ENCODE peak calls at places on chromosomes 1 and 21, in six cellular contexts. R, Y, W, T, Q and H are unnamed samples. For H3K36me3, the result is how much of the 10 kb centered on the place peaks cover.

GRCh38 chr21:34545079-34545884 is 33.3 kb upstream of the KCNE1 start:
- DNase-seq in T (peak), Q (no peak), R (peak), W (peak), Y (peak), H (peak)

GRCh38 chr21:36499578-36500471 is 19.9 kb upstream of the CLDN14 start:
- DNase-seq in W (no peak), Q (no peak), Y (no peak), T (peak), R (peak), H (no peak)

GRCh38 chr1:65949230-65949626 is 156.5 kb downstream of the PDE4B start:
- DNase-seq in W (no peak), Q (no peak), T (no peak), R (peak), Y (no peak), H (no peak)

GRCh38 chr1:88537762-88538161 is 146.3 kb upstream of the PKN2 start:
- DNase-seq in R (no peak), Y (no peak), W (no peak), Q (no peak), T (no peak), H (no peak)

GRCh38 chr1:161740871-161741270 is 8.7 kb upstream of the DUSP12 start:
- DNase-seq in W (no peak), Q (no peak), R (no peak), T (no peak), Y (peak), H (no peak)

GRCh38 chr1:243409284-243409683 is 153.4 kb downstream of the SDCCAG8 start:
- DNase-seq in Q (no peak), R (no peak), Y (no peak), W (no peak), T (no peak), H (no peak)

GRCh38 chr1:33985166-33985565 is 121.3 kb downstream of the HMGB4 start:
- DNase-seq in Y (no peak), Q (peak), W (no peak), R (no peak), T (no peak), H (no peak)

GRCh38 chr1:156004843-156005593 is 15.7 kb downstream of the SSR2 start:
- DNase-seq in R (peak), Y (no peak), Q (no peak), W (no peak), T (no peak), H (no peak)

GRCh38 chr1:97204468-97204867 is 482.9 kb downstream of the PTBP2 start:
- DNase-seq in T (no peak), Q (no peak), W (no peak), Y (no peak), R (no peak), H (no peak)

GRCh38 chr1:214707306-214708087 is 104.5 kb downstream of the CENPF start:
- DNase-seq in W (no peak), R (no peak), Y (no peak), T (no peak), Q (no peak), H (no peak)

GRCh38 chr1:3093928-3094626 is 25.1 kb downstream of the PRDM16 start:
- DNase-seq in Y (no peak), R (no peak), W (no peak), Q (no peak), T (peak), H (no peak)

GRCh38 chr1:117793396-117793795 is 136.0 kb downstream of the GDAP2 start:
- DNase-seq in Q (no peak), Y (no peak), T (no peak), R (no peak), W (no peak), H (no peak)

GRCh38 chr1:200374569-200375312 is 35.1 kb downstream of the ZNF281 start:
- DNase-seq in T (no peak), Y (peak), R (no peak), W (no peak), Q (no peak), H (no peak)

GRCh38 chr1:181033799-181034391 is at the start of gene MR1:
- DNase-seq in Q (peak), T (peak), W (peak), Y (peak), R (no peak), H (peak)

GRCh38 chr1:5436808-5437207 is 555.4 kb downstream of the NPHP4 start:
- DNase-seq in Q (no peak), T (no peak), R (no peak), Y (no peak), W (no peak), H (no peak)

GRCh38 chr1:4684142-4684541 is 29.7 kb downstream of the AJAP1 start:
- DNase-seq in R (no peak), T (no peak), Q (no peak), Y (no peak), W (no peak), H (no peak)

GRCh38 chr1:22282281-22282970 is 139.5 kb upstream of the WNT4 start:
- DNase-seq in T (no peak), R (no peak), W (no peak), Q (no peak), Y (no peak), H (no peak)

GRCh38 chr1:187032982-187033705 is 204.4 kb downstream of the PLA2G4A start:
- DNase-seq in Y (no peak), T (no peak), Q (no peak), R (no peak), W (no peak), H (peak)

GRCh38 chr1:89906088-89906487 is 85.3 kb downstream of the LRRC8D start:
- DNase-seq in Q (no peak), T (no peak), R (no peak), W (no peak), Y (no peak), H (no peak)

GRCh38 chr1:193058529-193059281 is 455 bp downstream of the UCHL5 start:
- DNase-seq in R (peak), T (peak), W (no peak), Q (peak), Y (peak), H (peak)

GRCh38 chr1:232327296-232327695 is 302.6 kb downstream of the SIPA1L2 start:
- DNase-seq in W (no peak), Y (no peak), T (no peak), R (no peak), Q (no peak), H (no peak)

GRCh38 chr1:21673277-21673780 is 4.2 kb upstream of the RAP1GAP start:
- DNase-seq in R (peak), Y (no peak), W (no peak), Q (peak), T (peak), H (no peak)

GRCh38 chr1:5937373-5937857 is 54.8 kb downstream of the NPHP4 start:
- DNase-seq in Q (no peak), R (no peak), W (no peak), Y (no peak), T (no peak), H (no peak)

GRCh38 chr1:227944931-227945890 is 2.5 kb downstream of the WNT9A start:
- DNase-seq in Y (no peak), R (no peak), Q (peak), W (no peak), T (peak), H (no peak)

GRCh38 chr21:38478782-38479181 is 19.5 kb downstream of the ERG start:
- DNase-seq in T (no peak), R (no peak), W (no peak), Q (no peak), Y (no peak), H (no peak)

GRCh38 chr21:46394819-46395152 is 63.9 kb upstream of the DIP2A start:
- DNase-seq in R (no peak), Q (no peak), T (no peak), W (no peak), Y (no peak), H (no peak)

GRCh38 chr1:38119000-38119399 is 72.4 kb upstream of the POU3F1 start:
- DNase-seq in Q (no peak), Y (no peak), T (no peak), W (no peak), R (no peak), H (no peak)

GRCh38 chr21:46610018-46610701 is 5.3 kb upstream of the S100B start:
- DNase-seq in R (no peak), T (no peak), W (no peak), Q (no peak), Y (no peak), H (no peak)

GRCh38 chr21:37764696-37765095 is 151.6 kb downstream of the KCNJ6 start:
- DNase-seq in Q (no peak), T (no peak), Y (no peak), W (no peak), R (no peak), H (no peak)

GRCh38 chr1:26210471-26210870 is 20.1 kb downstream of the CATSPER4 start:
- DNase-seq in Y (no peak), Q (no peak), W (no peak), R (no peak), T (no peak), H (no peak)

GRCh38 chr1:216464489-216464888 is 41.2 kb upstream of the USH2A start:
- DNase-seq in Y (no peak), Q (no peak), W (no peak), T (no peak), R (no peak), H (no peak)

GRCh38 chr21:31596055-31596454 is 63.4 kb upstream of the SOD1 start:
- DNase-seq in Q (no peak), W (no peak), R (no peak), T (no peak), Y (no peak), H (no peak)

GRCh38 chr1:119000371-119001180 is 12.4 kb upstream of the TBX15 start:
- DNase-seq in R (no peak), Y (no peak), T (no peak), Q (no peak), W (no peak), H (no peak)

DNA sequence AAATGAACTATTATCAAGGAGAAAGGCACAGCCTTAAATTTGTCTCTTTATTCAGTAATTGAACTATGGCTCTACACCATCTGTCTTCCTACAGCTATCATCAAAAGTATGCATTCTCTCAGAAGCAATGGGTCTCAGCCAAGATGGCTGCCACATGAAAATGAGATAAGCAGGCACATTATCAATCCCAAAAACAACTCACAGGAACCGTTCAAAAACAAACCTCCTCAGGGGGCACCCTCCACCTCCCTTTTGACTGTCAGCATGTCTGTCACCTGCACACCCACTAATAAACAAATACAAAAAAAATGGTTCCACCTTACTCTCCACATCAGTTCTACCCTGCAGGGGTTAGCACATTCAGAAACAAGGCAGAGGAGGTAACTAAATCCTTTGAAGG is 23.6 kb downstream of the KIAA0319L start:
- DNase-seq in R (no peak), Q (no peak), T (no peak), W (no peak), Y (no peak), H (no peak)
- TF ChIP-seq CTCF in R (no peak), Q (no peak), T (no peak), W (no peak), Y (no peak), H (no peak)

GRCh38 chr1:148388260-148389026 is 94.7 kb downstream of the PPIAL4G start:
- DNase-seq in T (peak), Y (peak), R (peak), Q (peak), W (peak), H (peak)

GRCh38 chr1:148385371-148386030 is 97.6 kb downstream of the PPIAL4G start:
- DNase-seq in Y (peak), Q (no peak), T (no peak), W (no peak), R (no peak), H (no peak)

GRCh38 chr1:148383966-148384365 is 99.1 kb downstream of the PPIAL4G start:
- DNase-seq in T (no peak), W (no peak), Y (no peak), Q (no peak), R (no peak), H (no peak)

GRCh38 chr1:148386617-148387016 is 96.5 kb downstream of the PPIAL4G start:
- DNase-seq in T (no peak), Y (no peak), R (no peak), W (no peak), Q (no peak), H (no peak)

GRCh38 chr1:148389027-148389339 is 94.1 kb downstream of the PPIAL4G start:
- DNase-seq in Q (no peak), W (no peak), R (no peak), T (no peak), Y (no peak), H (no peak)
- H3K4me3 ChIP-seq in Q (peak), W (peak), R (peak), T (peak), Y (peak), H (peak)

GRCh38 chr1:11188381-11188780 is 774 bp upstream of the ANGPTL7 start:
- DNase-seq in R (no peak), W (no peak), Y (no peak), Q (no peak), T (no peak), H (no peak)

GRCh38 chr1:11187458-11187857 is 1.7 kb upstream of the ANGPTL7 start:
- DNase-seq in Y (no peak), W (no peak), R (no peak), Q (no peak), T (no peak), H (no peak)

GRCh38 chr1:11187000-11187399 is 2.2 kb upstream of the ANGPTL7 start:
- DNase-seq in W (no peak), R (no peak), Y (no peak), Q (no peak), T (no peak), H (no peak)

GRCh38 chr1:11188858-11189451 is at the start of gene ANGPTL7:
- DNase-seq in Q (no peak), R (no peak), Y (no peak), W (no peak), T (no peak), H (no peak)

DNA sequence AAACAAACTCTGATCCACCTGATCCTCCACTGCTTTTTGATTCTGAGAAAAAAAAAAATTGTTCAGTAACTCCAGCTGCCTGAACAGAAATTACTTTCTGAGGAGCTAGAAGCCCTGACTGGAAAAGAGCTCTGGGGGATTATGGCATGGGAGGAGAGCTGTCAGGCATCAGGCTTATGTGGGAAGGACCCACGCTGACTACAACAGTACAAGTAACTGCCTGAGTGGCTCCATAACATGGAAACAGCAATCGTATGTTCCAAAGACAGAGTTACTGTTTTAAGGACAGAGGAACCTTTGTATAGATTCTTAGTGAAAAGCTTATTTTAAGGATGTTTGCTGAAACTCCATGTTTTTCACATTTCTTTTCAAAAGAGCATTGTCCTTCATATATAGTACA is 1.2 kb upstream of the ANGPTL7 start:
- DNase-seq in W (no peak), T (no peak), Q (no peak), R (no peak), Y (no peak), H (no peak)
- H3K36me3 ChIP-seq in W (under half), T (under half), Q (under half), R (under half), Y (half or more), H (under half)

DNA sequence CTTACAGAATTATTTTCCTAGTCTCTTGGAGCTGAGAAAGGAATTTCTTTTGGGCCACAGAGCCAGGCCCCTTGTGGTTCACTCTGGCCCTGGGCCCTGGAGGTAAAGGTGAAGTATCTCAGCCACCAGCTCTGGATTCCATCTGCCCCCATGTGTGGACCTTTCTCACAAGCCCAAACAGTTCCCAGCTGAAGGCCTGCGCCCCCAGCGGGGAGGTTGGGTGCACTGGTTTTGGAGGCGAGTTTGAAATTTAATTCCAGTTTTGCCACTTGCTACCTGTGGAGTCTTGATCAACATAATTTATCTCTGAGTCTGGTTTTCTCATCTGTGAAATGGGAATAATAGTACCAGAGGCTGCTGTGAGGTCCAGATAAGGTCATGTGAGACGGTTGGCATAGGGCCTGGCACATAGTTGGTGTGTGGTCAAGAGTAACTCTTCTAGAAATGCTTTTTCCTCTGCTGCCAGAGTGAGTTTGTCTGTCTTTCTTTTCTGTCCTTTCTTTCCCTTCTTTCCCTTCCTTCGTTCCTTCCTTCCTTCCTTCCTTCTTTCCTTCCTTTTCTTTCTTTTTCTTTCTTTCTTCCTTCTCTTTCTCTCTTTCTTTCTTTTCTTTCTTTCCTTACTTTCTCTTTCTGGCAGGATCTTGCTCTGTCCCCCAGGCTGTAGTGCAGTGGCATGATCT is 6.1 kb downstream of the AGTRAP start:
- DNase-seq in T (no peak), Y (peak), R (no peak), Q (no peak), W (no peak), H (no peak)
- TF ChIP-seq CTCF in T (no peak), Y (peak), R (no peak), Q (no peak), W (no peak), H (no peak)

DNA sequence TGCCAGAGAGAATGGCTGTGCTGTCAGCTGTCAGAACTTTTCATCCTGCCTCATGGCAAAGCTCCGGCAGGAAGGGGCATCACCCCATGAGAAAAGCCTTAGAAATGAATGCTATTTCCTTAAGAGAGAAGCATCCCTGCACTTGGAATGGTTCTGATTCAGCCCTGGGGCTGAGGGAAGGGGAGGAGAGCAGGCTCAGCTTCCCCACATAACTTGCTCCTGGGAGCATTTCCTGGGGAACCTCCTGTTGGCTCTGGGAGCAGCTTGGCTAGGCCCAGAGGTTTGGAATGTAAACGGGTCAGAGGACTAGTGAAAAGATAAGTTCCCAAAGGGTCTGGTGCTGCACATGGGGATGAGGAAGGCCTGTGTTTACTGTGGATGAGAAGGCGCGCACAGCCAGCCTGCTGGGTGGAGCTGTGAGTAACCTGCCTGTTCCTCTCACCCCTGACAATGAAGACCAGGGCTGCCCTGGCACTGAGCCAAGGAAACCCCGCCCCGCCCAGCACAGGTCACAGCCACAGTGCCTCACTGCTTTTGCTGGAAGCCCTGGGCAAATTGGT is 5.0 kb downstream of the PRELP start:
- DNase-seq in Y (peak), T (peak), Q (peak), W (peak), R (peak), H (no peak)
- H3K4me3 ChIP-seq in Y (no peak), T (no peak), Q (peak), W (no peak), R (no peak), H (no peak)

GRCh38 chr21:28963831-28964230 is 28.8 kb downstream of the LTN1 start:
- DNase-seq in Q (no peak), W (no peak), R (no peak), T (no peak), Y (no peak), H (no peak)
- H3K36me3 ChIP-seq in Q (half or more), W (under half), R (half or more), T (under half), Y (half or more), H (under half)

DNA sequence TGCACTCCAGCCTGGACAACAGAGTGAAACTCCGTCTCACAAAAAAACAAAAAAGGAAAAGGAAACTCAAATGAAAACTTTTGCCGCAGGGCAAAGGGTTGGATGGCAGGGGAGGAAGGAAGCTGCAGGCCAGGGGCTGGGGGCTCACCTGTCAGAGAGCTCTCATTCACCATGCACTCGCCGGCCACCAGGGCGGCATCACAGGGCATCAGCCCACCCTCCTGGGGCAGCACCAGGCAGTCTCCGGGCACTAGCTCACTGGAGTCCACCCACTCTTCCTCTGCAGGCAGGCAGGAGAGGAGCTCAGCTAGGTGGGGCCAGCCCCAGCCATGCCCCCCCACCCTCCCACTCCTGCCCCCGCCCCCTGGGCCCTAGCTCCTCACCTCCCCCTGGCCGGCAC is 11.9 kb downstream of the ATP13A2 start:
- DNase-seq in Y (no peak), R (no peak), W (no peak), Q (no peak), T (no peak), H (no peak)
- TF ChIP-seq CTCF in Y (peak), R (no peak), W (no peak), Q (no peak), T (no peak), H (peak)